ENCODE peak calls at places on chromosome 10, in eight cellular contexts. W is aorta; E is mucosa of descending colon; F is stimulated activated memory B cell treated with anti-CD40 and anti-IgM and Interleukin-4, amounts not matched to agents 10 μg/mL and 1 μg/mL and 100 μg/mL, for 72 hours; T is activated naive CD8-positive, alpha-beta T cell treated with anti-CD3 and anti-CD28 coated beads, Interleukin-2, amount 50 U/mL, for 24 hours; P is activated naive CD4-positive, alpha-beta T cell treated with anti-CD3 and anti-CD28 coated beads, Interleukin-2, amount 50 U/mL, for 72 hours; B is left cardiac atrium; Z is A549. O is an unnamed sample.
A peak's percentile ranks its signal among the peaks of the same experiment; 100 is the strongest.

GRCh38 chr10:86793696-86794095 is 37.3 kb downstream of the BMPR1A start:
- ATAC-seq in W (no peak), E (peak; percentile 98), B (no peak), Z (peak; percentile 43), T (no peak), F (no peak), P (no peak), O (no peak)

GRCh38 chr10:110837418-110838120 is 34.2 kb upstream of the PDCD4 start:
- ATAC-seq in T (no peak), W (no peak), E (peak; percentile 64), B (no peak), P (no peak), Z (no peak), F (no peak), O (no peak)

GRCh38 chr10:5654218-5654755 is 12.1 kb downstream of the ASB13 start:
- ATAC-seq in W (no peak), P (peak; percentile 26), F (no peak), E (peak; percentile 69), T (no peak), Z (no peak), B (no peak), O (peak; percentile 81)

GRCh38 chr10:113131611-113132330 is 181.7 kb downstream of the TCF7L2 start:
- ATAC-seq in Z (peak; percentile 57), P (no peak), F (no peak), B (peak; percentile 54), W (peak; percentile 61), E (no peak), T (no peak), O (no peak)

GRCh38 chr10:123772645-123773508 is 106.7 kb downstream of the GPR26 start:
- ATAC-seq in Z (no peak), F (no peak), E (no peak), W (no peak), B (no peak), P (peak; percentile 39), T (no peak), O (no peak)

GRCh38 chr10:114547056-114547455 is 111.0 kb downstream of the ABLIM1 start:
- ATAC-seq in Z (no peak), T (no peak), B (no peak), E (peak; percentile 23), W (no peak), P (no peak), F (no peak), O (peak; percentile 62)

GRCh38 chr10:91980319-91980718 is 56.7 kb downstream of the BTAF1 start:
- ATAC-seq in E (no peak), Z (no peak), T (no peak), W (no peak), F (no peak), B (no peak), P (no peak), O (no peak)

GRCh38 chr10:128576916-128577670 is 450.9 kb upstream of the MKI67 start:
- ATAC-seq in T (no peak), W (no peak), F (no peak), P (no peak), B (no peak), E (no peak), Z (no peak), O (no peak)

GRCh38 chr10:86801995-86802394 is 45.6 kb downstream of the BMPR1A start:
- ATAC-seq in Z (no peak), E (no peak), P (no peak), F (no peak), W (no peak), T (no peak), B (no peak), O (no peak)

GRCh38 chr10:92590623-92591549 is 2.0 kb upstream of the KIF11 start:
- ATAC-seq in Z (peak; percentile 57), E (peak; percentile 17), W (no peak), P (no peak), F (peak; percentile 35), T (peak; percentile 1), B (peak; percentile 6), O (peak; percentile 1)

O was measured in esophagus mucosa.